ENCODE peak calls at places on chromosome X, in seven cellular contexts. V, H, R, A, J, E and S are unnamed samples.

GRCh38 chrX:111169141-111169540 is 73.2 kb downstream of the PAK3 start:
- DNase-seq in V (no peak), H (no peak), R (no peak), A (no peak), J (no peak), E (no peak), S (no peak)

GRCh38 chrX:109472939-109473713 is 8.8 kb downstream of the GUCY2F start:
- DNase-seq in V (no peak), H (peak), R (peak), A (no peak), J (peak), E (peak), S (no peak)

GRCh38 chrX:130902446-130902782 is 595 bp downstream of the ENOX2 start:
- DNase-seq in V (no peak), H (no peak), R (no peak), A (no peak), J (no peak), E (peak), S (no peak)

GRCh38 chrX:150032742-150033141 is 94.5 kb upstream of the EOLA2 start:
- DNase-seq in V (no peak), H (no peak), R (peak), A (no peak), J (peak), E (no peak), S (peak)

GRCh38 chrX:132631579-132632232 is 142.9 kb upstream of the MBNL3 start:
- DNase-seq in V (no peak), H (peak), R (peak), A (no peak), J (peak), E (no peak), S (peak)

GRCh38 chrX:18873189-18873791 is 110.6 kb downstream of the PHKA2 start:
- DNase-seq in V (no peak), H (no peak), R (peak), A (no peak), J (peak), E (no peak), S (no peak)

GRCh38 chrX:17590892-17591740 is 146.2 kb upstream of the SCML1 start:
- DNase-seq in V (peak), H (peak), R (peak), A (peak), J (peak), E (peak), S (peak)

GRCh38 chrX:151711787-151712186 is 4.0 kb upstream of the FATE1 start:
- DNase-seq in V (no peak), H (no peak), R (no peak), A (no peak), J (no peak), E (no peak), S (no peak)

GRCh38 chrX:41522071-41522470 is 74.9 kb downstream of the NYX start:
- DNase-seq in V (no peak), H (peak), R (no peak), A (peak), J (no peak), E (no peak), S (peak)

GRCh38 chrX:8042304-8042703 is 115.1 kb upstream of the PNPLA4 start:
- DNase-seq in V (no peak), H (no peak), R (peak), A (no peak), J (no peak), E (no peak), S (no peak)

GRCh38 chrX:54248309-54248708 is 65.3 kb upstream of the FAM120C start:
- DNase-seq in V (no peak), H (peak), R (peak), A (no peak), J (peak), E (no peak), S (no peak)

GRCh38 chrX:123562342-123563146 is 170.3 kb downstream of the THOC2 start:
- DNase-seq in V (no peak), H (no peak), R (no peak), A (no peak), J (no peak), E (no peak), S (no peak)

GRCh38 chrX:56788229-56788628 is 59.2 kb downstream of the NBDY start:
- DNase-seq in V (no peak), H (no peak), R (no peak), A (no peak), J (no peak), E (no peak), S (no peak)

GRCh38 chrX:20320461-20321159 is 53.9 kb upstream of the RPS6KA3 start:
- DNase-seq in V (no peak), H (no peak), R (peak), A (no peak), J (no peak), E (no peak), S (no peak)

GRCh38 chrX:41386222-41386990 is 52.4 kb downstream of the DDX3X start:
- DNase-seq in V (no peak), H (no peak), R (peak), A (no peak), J (no peak), E (no peak), S (no peak)

GRCh38 chrX:130280901-130281300 is 12.2 kb upstream of the ZNF280C start:
- DNase-seq in V (no peak), H (no peak), R (no peak), A (no peak), J (no peak), E (no peak), S (no peak)

GRCh38 chrX:41118156-41118555 is 32.9 kb downstream of the USP9X start:
- DNase-seq in V (no peak), H (no peak), R (no peak), A (no peak), J (no peak), E (no peak), S (no peak)

GRCh38 chrX:22629105-22629725 is 356.5 kb downstream of the CBLL2 start:
- DNase-seq in V (no peak), H (no peak), R (peak), A (no peak), J (peak), E (no peak), S (no peak)

GRCh38 chrX:134520860-134521390 is 61.0 kb downstream of the HPRT1 start:
- DNase-seq in V (no peak), H (peak), R (peak), A (peak), J (peak), E (no peak), S (peak)

GRCh38 chrX:77514177-77514576 is 67.0 kb downstream of the FGF16 start:
- DNase-seq in V (no peak), H (no peak), R (no peak), A (no peak), J (no peak), E (no peak), S (no peak)

GRCh38 chrX:78708171-78708570 is 39.3 kb upstream of the LPAR4 start:
- DNase-seq in V (no peak), H (peak), R (peak), A (no peak), J (peak), E (no peak), S (peak)

GRCh38 chrX:85963736-85964135 is 83.6 kb downstream of the CHM start:
- DNase-seq in V (no peak), H (no peak), R (peak), A (no peak), J (peak), E (no peak), S (no peak)

GRCh38 chrX:81120936-81121351 is 80.8 kb downstream of the HMGN5 start:
- DNase-seq in V (no peak), H (peak), R (peak), A (peak), J (peak), E (no peak), S (peak)

GRCh38 chrX:9610774-9611392 is 146.0 kb downstream of the TBL1X start:
- DNase-seq in V (no peak), H (no peak), R (peak), A (no peak), J (peak), E (no peak), S (no peak)

GRCh38 chrX:152641996-152642395 is 4.3 kb downstream of the GABRQ start:
- DNase-seq in V (no peak), H (peak), R (peak), A (no peak), J (peak), E (no peak), S (peak)

GRCh38 chrX:47060708-47061107 is 17.5 kb upstream of the RGN start:
- DNase-seq in V (no peak), H (no peak), R (no peak), A (no peak), J (no peak), E (no peak), S (no peak)

GRCh38 chrX:12002876-12003275 is 135.4 kb upstream of the FRMPD4 start:
- DNase-seq in V (no peak), H (no peak), R (peak), A (no peak), J (no peak), E (no peak), S (no peak)

GRCh38 chrX:95764972-95765451 is 919.6 kb upstream of the DIAPH2 start:
- DNase-seq in V (peak), H (peak), R (peak), A (peak), J (peak), E (peak), S (peak)

GRCh38 chrX:13223868-13224555 is 95.8 kb downstream of the ATXN3L start:
- DNase-seq in V (no peak), H (no peak), R (peak), A (no peak), J (peak), E (no peak), S (peak)

GRCh38 chrX:151825927-151826471 is 86.7 kb upstream of the MAGEA4 start:
- DNase-seq in V (no peak), H (no peak), R (peak), A (no peak), J (peak), E (no peak), S (no peak)

GRCh38 chrX:140425712-140426395 is 79.0 kb downstream of the SOX3 start:
- DNase-seq in V (no peak), H (no peak), R (no peak), A (no peak), J (no peak), E (no peak), S (no peak)

GRCh38 chrX:151779258-151779657 is 44.7 kb downstream of the CNGA2 start:
- DNase-seq in V (no peak), H (no peak), R (no peak), A (no peak), J (no peak), E (no peak), S (no peak)

GRCh38 chrX:105869676-105870075 is 47.3 kb downstream of the NRK start:
- DNase-seq in V (no peak), H (no peak), R (peak), A (no peak), J (peak), E (no peak), S (no peak)

GRCh38 chrX:87049567-87049966 is 468.0 kb upstream of the KLHL4 start:
- DNase-seq in V (no peak), H (no peak), R (no peak), A (no peak), J (no peak), E (no peak), S (no peak)
- TF ChIP-seq CTCF in V (no peak), H (no peak), R (no peak), A (no peak), J (no peak), E (no peak), S (no peak)

GRCh38 chrX:39509157-39509556 is 588.6 kb downstream of the BCOR start:
- DNase-seq in V (no peak), H (no peak), R (no peak), A (no peak), J (no peak), E (no peak), S (no peak)
- TF ChIP-seq CTCF in V (no peak), H (no peak), R (no peak), A (no peak), J (no peak), E (no peak), S (no peak)

GRCh38 chrX:48611703-48612102 is 14.4 kb downstream of the WDR13 start:
- DNase-seq in V (no peak), H (no peak), R (no peak), A (no peak), J (no peak), E (no peak), S (no peak)

GRCh38 chrX:48601741-48602394 is 4.6 kb downstream of the WDR13 start:
- DNase-seq in V (no peak), H (no peak), R (no peak), A (no peak), J (no peak), E (no peak), S (no peak)

GRCh38 chrX:48600226-48600625 is 2.9 kb downstream of the WDR13 start:
- DNase-seq in V (no peak), H (no peak), R (no peak), A (no peak), J (no peak), E (no peak), S (no peak)

GRCh38 chrX:48604701-48605100 is 7.4 kb downstream of the WDR13 start:
- DNase-seq in V (no peak), H (no peak), R (no peak), A (no peak), J (no peak), E (no peak), S (no peak)

GRCh38 chrX:48606091-48606490 is 8.8 kb downstream of the WDR13 start:
- DNase-seq in V (no peak), H (no peak), R (no peak), A (no peak), J (no peak), E (no peak), S (no peak)
- TF ChIP-seq CTCF in V (no peak), H (peak), R (peak), A (no peak), J (no peak), E (no peak), S (no peak)

GRCh38 chrX:155052738-155053498 is 18.0 kb downstream of the CMC4 start:
- DNase-seq in V (no peak), H (no peak), R (no peak), A (no peak), J (no peak), E (no peak), S (no peak)

GRCh38 chrX:155046811-155047528 is 20.3 kb downstream of the FUNDC2 start:
- DNase-seq in V (no peak), H (no peak), R (no peak), A (no peak), J (no peak), E (no peak), S (no peak)

GRCh38 chrX:155053656-155054055 is 17.3 kb downstream of the CMC4 start:
- DNase-seq in V (no peak), H (no peak), R (no peak), A (no peak), J (no peak), E (no peak), S (no peak)

GRCh38 chrX:155046129-155046810 is 19.6 kb downstream of the FUNDC2 start:
- DNase-seq in V (no peak), H (no peak), R (no peak), A (no peak), J (no peak), E (no peak), S (no peak)

GRCh38 chrX:155048997-155049619 is 21.8 kb downstream of the CMC4 start:
- DNase-seq in V (no peak), H (peak), R (peak), A (no peak), J (peak), E (peak), S (peak)
- TF ChIP-seq CTCF in V (peak), H (peak), R (peak), A (no peak), J (peak), E (peak), S (no peak)

GRCh38 chrX:69142688-69143239 is 22.5 kb downstream of the PJA1 start:
- DNase-seq in V (no peak), H (no peak), R (no peak), A (no peak), J (no peak), E (no peak), S (no peak)
- TF ChIP-seq CTCF in V (no peak), H (no peak), R (no peak), A (no peak), J (no peak), E (no peak), S (no peak)